ENCODE peak calls at places on chromosomes 13 and 19, in four cellular contexts. K is T-helper 17 cell; T is activated CD4-positive, CD25-positive, alpha-beta regulatory T cell; S is Peyer's patch. Q is an unnamed sample.
A peak's percentile ranks its signal among the peaks of the same experiment; 100 is the strongest.

GRCh38 chr13:25679154-25679553 is 307.4 kb downstream of the ATP8A2 start:
- DNase-seq in S (no peak), T (no peak), K (no peak), Q (no peak)

GRCh38 chr13:76637651-76638111 is 248.5 kb downstream of the KCTD12 start:
- DNase-seq in S (no peak), T (no peak), K (no peak), Q (no peak)

GRCh38 chr13:91426913-91427312 is 28.5 kb downstream of the GPC5 start:
- DNase-seq in S (no peak), T (no peak), K (no peak), Q (no peak)

GRCh38 chr19:33214621-33215020 is 11.0 kb downstream of the SLC7A10 start:
- DNase-seq in S (no peak), T (no peak), K (no peak), Q (no peak)

GRCh38 chr19:21322528-21322927 is 6.7 kb downstream of the ZNF708 start:
- DNase-seq in S (no peak), T (no peak), K (no peak), Q (no peak)

GRCh38 chr19:57465680-57466381 is 8.9 kb upstream of the VN1R1 start:
- DNase-seq in T (no peak), K (no peak), S (no peak), Q (no peak)

GRCh38 chr13:40087021-40088002 is 431.9 kb downstream of the COG6 start:
- DNase-seq in K (no peak), T (no peak), S (no peak), Q (no peak)

GRCh38 chr19:19606021-19606420 is 12.5 kb downstream of the PBX4 start:
- DNase-seq in T (no peak), K (peak; percentile 59), S (no peak), Q (no peak)

GRCh38 chr13:61029064-61029463 is 386.6 kb downstream of the PCDH20 start:
- DNase-seq in S (no peak), K (no peak), T (no peak), Q (no peak)

GRCh38 chr13:113804703-113805430 is 45.8 kb downstream of the TMEM255B start:
- DNase-seq in S (no peak), T (no peak), K (no peak), Q (no peak)

GRCh38 chr19:50969413-50969760 is at the start of gene KLK6:
- DNase-seq in T (no peak), K (no peak), S (no peak), Q (no peak)

GRCh38 chr13:58032676-58033440 is 401.3 kb downstream of the PCDH17 start:
- DNase-seq in S (no peak), T (no peak), K (no peak), Q (no peak)

GRCh38 chr19:35397064-35397463 is 26.2 kb downstream of the GPR42 start:
- DNase-seq in T (no peak), K (no peak), S (no peak), Q (no peak)

GRCh38 chr13:111044087-111044830 is 70.9 kb upstream of the ARHGEF7 start:
- DNase-seq in S (no peak), K (no peak), T (no peak), Q (peak; percentile 15)

GRCh38 chr19:342801-343421 is 1.7 kb downstream of the MIER2 start:
- DNase-seq in K (no peak), S (no peak), T (no peak), Q (peak; percentile 52)

GRCh38 chr19:37654833-37655688 is at the start of gene ZFP30:
- DNase-seq in K (peak; percentile 76), S (peak; percentile 80), T (peak; percentile 51), Q (peak; percentile 74)

GRCh38 chr13:52164989-52165388 is 5.6 kb upstream of the NEK3 start:
- DNase-seq in T (no peak), S (no peak), K (no peak), Q (no peak)

GRCh38 chr19:45499196-45500180 is 1.2 kb downstream of the PPM1N start:
- DNase-seq in K (peak; percentile 59), T (no peak), S (peak; percentile 52), Q (peak; percentile 41)

GRCh38 chr13:99978781-99979452 is 2.7 kb upstream of the ZIC2 start:
- DNase-seq in T (no peak), S (no peak), K (no peak), Q (no peak)

GRCh38 chr13:110944121-110944967 is 29.5 kb upstream of the ANKRD10 start:
- DNase-seq in T (no peak), S (no peak), K (no peak), Q (no peak)

GRCh38 chr13:26614721-26615120 is 57.2 kb downstream of the WASF3 start:
- DNase-seq in S (no peak), K (no peak), T (no peak), Q (no peak)

GRCh38 chr13:24040835-24041234 is 119.7 kb upstream of the SPATA13 start:
- DNase-seq in T (no peak), K (no peak), S (no peak), Q (peak; percentile 13)

GRCh38 chr13:95858286-95859075 is 181.5 kb downstream of the DNAJC3 start:
- DNase-seq in K (no peak), T (no peak), S (no peak), Q (no peak)

GRCh38 chr19:8609210-8610040 is 1.1 kb downstream of the ADAMTS10 start:
- DNase-seq in K (no peak), S (peak; percentile 26), T (no peak), Q (no peak)

GRCh38 chr19:53034948-53035675 is 9.4 kb upstream of the ERVV-2 start:
- DNase-seq in S (no peak), K (no peak), T (no peak), Q (no peak)